ENCODE peak calls at places on chromosomes 12 and 14, in five cellular contexts. H is pulmonary artery endothelial cell, A is ACHN, P is naive B cell, Y is lower leg skin. V is an unnamed sample.

GRCh38 chr14:22226381-22226780 is 362.6 kb downstream of the DAD1 start:
- DNase-seq in H (no peak), A (peak), P (peak), Y (no peak), V (no peak)

GRCh38 chr14:35355981-35356839 is 48.3 kb downstream of the NFKBIA start:
- DNase-seq in H (no peak), A (no peak), P (no peak), Y (no peak), V (peak)

GRCh38 chr12:62817556-62818271 is 117.2 kb downstream of the PPM1H start:
- DNase-seq in H (no peak), A (no peak), P (no peak), Y (no peak), V (no peak)

GRCh38 chr12:25590021-25590721 is 37.1 kb upstream of the LMNTD1 start:
- DNase-seq in H (no peak), A (no peak), P (no peak), Y (no peak), V (no peak)

GRCh38 chr12:93624595-93625294 is 52.3 kb downstream of the SOCS2 start:
- DNase-seq in H (peak), A (peak), P (no peak), Y (no peak), V (no peak)

GRCh38 chr14:21096889-21097615 is 1.4 kb downstream of the ZNF219 start:
- DNase-seq in H (no peak), A (no peak), P (no peak), Y (no peak), V (no peak)

GRCh38 chr14:101335061-101335661 is 226.1 kb upstream of the DIO3 start:
- DNase-seq in H (no peak), A (no peak), P (no peak), Y (no peak), V (no peak)

GRCh38 chr14:70897475-70897874 is 9.8 kb upstream of the PCNX1 start:
- DNase-seq in H (no peak), A (no peak), P (no peak), Y (no peak), V (no peak)

GRCh38 chr14:101369194-101369915 is 191.9 kb upstream of the DIO3 start:
- DNase-seq in H (no peak), A (no peak), P (no peak), Y (no peak), V (no peak)

GRCh38 chr12:42638697-42639096 is 49.2 kb upstream of the PRICKLE1 start:
- DNase-seq in H (no peak), A (no peak), P (no peak), Y (no peak), V (no peak)

GRCh38 chr12:5043589-5044419 is at the start of gene KCNA5:
- DNase-seq in H (no peak), A (no peak), P (peak), Y (no peak), V (peak)

GRCh38 chr14:69287096-69287991 is 27.4 kb downstream of the GALNT16 start:
- DNase-seq in H (no peak), A (no peak), P (no peak), Y (no peak), V (no peak)

GRCh38 chr14:105047283-105048016 is 17.8 kb downstream of the GPR132 start:
- DNase-seq in H (no peak), A (no peak), P (no peak), Y (no peak), V (no peak)

GRCh38 chr12:12927211-12928079 is 24.5 kb downstream of the GPRC5D start:
- DNase-seq in H (peak), A (peak), P (peak), Y (no peak), V (peak)

GRCh38 chr12:76275511-76276093 is 72.6 kb downstream of the BBS10 start:
- DNase-seq in H (no peak), A (no peak), P (no peak), Y (no peak), V (no peak)

GRCh38 chr14:74608959-74609611 is 3.0 kb downstream of the LTBP2 start:
- DNase-seq in H (peak), A (peak), P (peak), Y (peak), V (peak)

GRCh38 chr14:94936411-94936892 is 166.5 kb upstream of the GSC start:
- DNase-seq in H (peak), A (no peak), P (no peak), Y (peak), V (peak)

GRCh38 chr12:129665414-129665813 is 238.4 kb downstream of the TMEM132D start:
- DNase-seq in H (no peak), A (no peak), P (no peak), Y (no peak), V (no peak)

GRCh38 chr12:24135158-24135850 is 185.8 kb upstream of the SOX5 start:
- DNase-seq in H (no peak), A (no peak), P (no peak), Y (no peak), V (no peak)

GRCh38 chr12:54561164-54561563 is 11.8 kb downstream of the PDE1B start:
- DNase-seq in H (no peak), A (no peak), P (no peak), Y (peak), V (no peak)

GRCh38 chr12:3190101-3190500 is 112.9 kb downstream of the TSPAN9 start:
- DNase-seq in H (no peak), A (no peak), P (no peak), Y (no peak), V (no peak)

GRCh38 chr12:47360771-47361388 is 281.1 kb upstream of the AMIGO2 start:
- DNase-seq in H (peak), A (no peak), P (peak), Y (no peak), V (no peak)

GRCh38 chr14:74947353-74948227 is 7.8 kb downstream of the PGF start:
- DNase-seq in H (no peak), A (no peak), P (no peak), Y (no peak), V (no peak)

GRCh38 chr12:66176525-66176924 is 6.7 kb upstream of the TMBIM4 start:
- DNase-seq in H (peak), A (no peak), P (no peak), Y (no peak), V (no peak)

GRCh38 chr14:33768458-33768830 is 182.4 kb downstream of the EGLN3 start:
- DNase-seq in H (peak), A (no peak), P (no peak), Y (no peak), V (no peak)

GRCh38 chr12:21613931-21614330 is 9.3 kb upstream of the GYS2 start:
- DNase-seq in H (no peak), A (no peak), P (no peak), Y (no peak), V (no peak)

GRCh38 chr12:790253-790563 is 37.8 kb downstream of the WNK1 start:
- DNase-seq in H (no peak), A (no peak), P (no peak), Y (no peak), V (no peak)

GRCh38 chr14:72000907-72001306 is 68.7 kb downstream of the RGS6 start:
- DNase-seq in H (no peak), A (no peak), P (no peak), Y (no peak), V (no peak)

GRCh38 chr14:104600141-104600643 is 4.4 kb downstream of the TMEM179 start:
- DNase-seq in H (no peak), A (peak), P (no peak), Y (no peak), V (peak)

GRCh38 chr14:30132201-30132600 is 204.6 kb upstream of the PRKD1 start:
- DNase-seq in H (no peak), A (no peak), P (no peak), Y (no peak), V (no peak)

GRCh38 chr12:10136637-10137205 is 6.7 kb upstream of the CLEC7A start:
- DNase-seq in H (no peak), A (no peak), P (no peak), Y (no peak), V (no peak)

GRCh38 chr14:61503167-61503801 is 181.9 kb downstream of the PRKCH start:
- DNase-seq in H (no peak), A (peak), P (peak), Y (no peak), V (no peak)

GRCh38 chr14:23364164-23364571 is 804 bp downstream of the EFS start:
- DNase-seq in H (no peak), A (no peak), P (no peak), Y (peak), V (no peak)

GRCh38 chr14:55911794-55912193 is 206.4 kb upstream of the PELI2 start:
- DNase-seq in H (no peak), A (no peak), P (no peak), Y (no peak), V (no peak)

GRCh38 chr14:61965030-61965745 is 203.0 kb downstream of the SNAPC1 start:
- DNase-seq in H (no peak), A (peak), P (no peak), Y (no peak), V (no peak)

V was measured in left colon.